ENCODE peak calls at places on chromosomes 11 and 22, in six cellular contexts. Q, M, V, H, O and P are unnamed samples.

GRCh38 chr11:63802637-63803414 is 10.4 kb upstream of the SPINDOC start:
- DNase-seq in Q (no peak), M (no peak), O (no peak), V (no peak), H (peak), P (no peak)

GRCh38 chr11:68048681-68049508 is 10.1 kb downstream of the TCIRG1 start:
- DNase-seq in H (no peak), Q (no peak), O (no peak), V (no peak), M (no peak), P (no peak)

GRCh38 chr22:22536515-22536914 is 16.4 kb upstream of the ZNF280A start:
- DNase-seq in Q (no peak), O (no peak), V (no peak), M (no peak), H (no peak), P (no peak)

GRCh38 chr11:24760681-24761080 is 263.8 kb downstream of the LUZP2 start:
- DNase-seq in V (no peak), O (no peak), H (no peak), M (no peak), Q (no peak), P (no peak)

GRCh38 chr11:128550261-128550821 is 37.0 kb downstream of the ETS1 start:
- DNase-seq in M (no peak), V (no peak), O (no peak), Q (no peak), H (no peak), P (no peak)

GRCh38 chr22:24681236-24681635 is 78.2 kb downstream of the GGT1 start:
- DNase-seq in H (no peak), V (no peak), Q (no peak), M (no peak), O (no peak), P (no peak)

GRCh38 chr11:121524233-121524631 is 71.5 kb upstream of the SORL1-AS1 start:
- DNase-seq in V (no peak), O (peak), H (no peak), M (no peak), Q (no peak), P (no peak)

GRCh38 chr11:100403817-100404216 is 283.3 kb upstream of the ARHGAP42 start:
- DNase-seq in V (no peak), Q (no peak), M (peak), O (no peak), H (no peak), P (no peak)

GRCh38 chr22:47351836-47352579 is 589.6 kb downstream of the TBC1D22A start:
- DNase-seq in Q (no peak), M (peak), O (no peak), V (no peak), H (no peak), P (no peak)

GRCh38 chr11:77287136-77287535 is 14.3 kb downstream of the GDPD4 start:
- DNase-seq in O (no peak), M (no peak), H (no peak), V (no peak), Q (no peak), P (no peak)

GRCh38 chr22:25563757-25564319 is 637 bp upstream of the GRK3 start:
- DNase-seq in Q (peak), V (no peak), H (no peak), M (no peak), O (no peak), P (no peak)

GRCh38 chr11:122733301-122733686 is 77.8 kb downstream of the UBASH3B start:
- DNase-seq in M (peak), O (no peak), V (no peak), H (no peak), Q (no peak), P (no peak)

GRCh38 chr11:2108675-2109481 is 30.3 kb downstream of the IGF2 start:
- DNase-seq in O (no peak), V (no peak), Q (no peak), M (no peak), H (no peak), P (no peak)

GRCh38 chr22:42716221-42716620 is 4.4 kb downstream of the A4GALT start:
- DNase-seq in V (no peak), Q (no peak), O (no peak), H (peak), M (no peak), P (no peak)

GRCh38 chr11:108713076-108713790 is 48.4 kb downstream of the DDX10 start:
- DNase-seq in H (no peak), V (no peak), Q (no peak), O (no peak), M (no peak), P (no peak)

GRCh38 chr11:19670030-19670761 is 42.4 kb upstream of the NAV2 start:
- DNase-seq in O (no peak), V (no peak), M (no peak), Q (no peak), H (peak), P (peak)

GRCh38 chr11:28535677-28536076 is 427.5 kb downstream of the METTL15 start:
- DNase-seq in O (no peak), M (no peak), Q (no peak), V (no peak), H (no peak), P (no peak)

GRCh38 chr11:117908959-117909610 is 20.1 kb downstream of the TMPRSS13 start:
- DNase-seq in M (no peak), Q (no peak), H (no peak), O (no peak), V (no peak), P (no peak)

GRCh38 chr22:48942698-48943566 is 884.7 kb downstream of the BRD1 start:
- DNase-seq in H (no peak), O (no peak), V (no peak), M (peak), Q (no peak), P (no peak)

GRCh38 chr11:102807921-102808320 is 10.0 kb upstream of the MMP1 start:
- DNase-seq in Q (peak), O (peak), V (peak), H (no peak), M (no peak), P (no peak)

GRCh38 chr22:19422440-19423301 is 8.9 kb downstream of the HIRA start:
- DNase-seq in V (no peak), H (no peak), Q (no peak), O (no peak), M (no peak), P (no peak)

GRCh38 chr22:44660051-44660830 is 41.8 kb upstream of the PRR5 start:
- DNase-seq in V (no peak), M (no peak), O (no peak), H (no peak), Q (no peak), P (no peak)

GRCh38 chr11:44622721-44623258 is 57.3 kb downstream of the CD82 start:
- DNase-seq in Q (no peak), H (no peak), M (peak), O (no peak), V (no peak), P (no peak)

GRCh38 chr22:49934891-49935557 is 16.6 kb downstream of the CRELD2 start:
- DNase-seq in M (peak), V (no peak), Q (peak), H (peak), O (peak), P (peak)

GRCh38 chr11:115769891-115770290 is 265.7 kb upstream of the CADM1 start:
- DNase-seq in M (no peak), H (no peak), O (no peak), V (no peak), Q (no peak), P (no peak)

GRCh38 chr11:17012712-17013547 is 1.3 kb downstream of the PLEKHA7 start:
- DNase-seq in Q (no peak), M (no peak), V (peak), O (no peak), H (peak), P (peak)

GRCh38 chr22:31439805-31440204 is 40.4 kb downstream of the DRG1 start:
- DNase-seq in O (no peak), V (no peak), H (no peak), Q (no peak), M (no peak), P (no peak)

GRCh38 chr11:40129276-40129675 is 1330.2 kb downstream of the LRRC4C start:
- DNase-seq in H (no peak), O (no peak), Q (no peak), M (no peak), V (no peak), P (no peak)

GRCh38 chr11:125743681-125744080 is 2.4 kb upstream of the PATE1 start:
- DNase-seq in Q (no peak), M (no peak), O (no peak), V (no peak), H (no peak), P (no peak)

GRCh38 chr11:119157088-119157487 is 8.2 kb downstream of the ABCG4 start:
- DNase-seq in H (no peak), Q (no peak), M (no peak), V (no peak), O (no peak), P (no peak)

GRCh38 chr11:114001416-114001815 is 26.5 kb downstream of the HTR3A start:
- DNase-seq in O (no peak), V (no peak), H (no peak), Q (no peak), M (no peak), P (no peak)

GRCh38 chr11:73314121-73314948 is 6.3 kb downstream of the ARHGEF17 start:
- DNase-seq in H (peak), Q (no peak), O (no peak), V (peak), M (no peak), P (peak)

GRCh38 chr11:134510641-134511040 is 98.6 kb upstream of the B3GAT1 start:
- DNase-seq in V (no peak), O (no peak), Q (no peak), H (no peak), M (no peak), P (peak)

GRCh38 chr22:36873614-36874308 is 13.0 kb downstream of the NCF4 start:
- DNase-seq in O (no peak), H (peak), Q (peak), M (peak), V (peak), P (peak)

GRCh38 chr11:4684631-4685285 is 12.9 kb downstream of the OR51E2 start:
- DNase-seq in O (no peak), M (no peak), V (no peak), Q (no peak), H (no peak), P (no peak)

GRCh38 chr11:114738954-114739353 is 60.6 kb downstream of the NXPE2 start:
- DNase-seq in H (peak), O (peak), M (no peak), Q (peak), V (peak), P (no peak)

GRCh38 chr11:66324626-66325025 is 7.8 kb upstream of the CD248 start:
- DNase-seq in O (no peak), Q (no peak), V (no peak), H (no peak), M (peak), P (no peak)

GRCh38 chr11:76602431-76602861 is 68.1 kb downstream of the LRRC32 start:
- DNase-seq in V (no peak), O (no peak), H (no peak), M (peak), Q (no peak), P (peak)